ENCODE peak calls at places on chromosomes 5 and 9, in four cellular contexts. One of them, this sample, is unnamed.

GRCh38 chr9:25678846-25679360 is 659 bp upstream of the TUSC1 start:
- DNase-seq in mesendoderm: no peak
- DNase-seq in neuronal stem cell: no peak
- DNase-seq in IMR-90: peak; percentile 16
- DNase-seq in this sample: no peak

GRCh38 chr5:90613450-90613849 is 54.9 kb downstream of the ADGRV1 start:
- DNase-seq in mesendoderm: no peak
- DNase-seq in IMR-90: no peak
- DNase-seq in neuronal stem cell: no peak
- DNase-seq in this sample: no peak

GRCh38 chr5:57219386-57219785 is 45.5 kb downstream of the GPBP1 start:
- DNase-seq in mesendoderm: no peak
- DNase-seq in IMR-90: no peak
- DNase-seq in neuronal stem cell: no peak
- DNase-seq in this sample: no peak

GRCh38 chr5:169384661-169385060 is 83.7 kb upstream of the SLIT3 start:
- DNase-seq in IMR-90: no peak
- DNase-seq in mesendoderm: no peak
- DNase-seq in neuronal stem cell: no peak
- DNase-seq in this sample: no peak

GRCh38 chr5:124919076-124919475 is 172.6 kb upstream of the ZNF608 start:
- DNase-seq in neuronal stem cell: no peak
- DNase-seq in mesendoderm: no peak
- DNase-seq in IMR-90: no peak
- DNase-seq in this sample: no peak

GRCh38 chr9:109143881-109144562 is 23.0 kb downstream of the FRRS1L start:
- DNase-seq in IMR-90: peak; percentile 13
- DNase-seq in mesendoderm: peak; percentile 71
- DNase-seq in neuronal stem cell: no peak
- DNase-seq in this sample: peak; percentile 48

GRCh38 chr5:125424851-125425250 is 678.4 kb upstream of the ZNF608 start:
- DNase-seq in IMR-90: no peak
- DNase-seq in neuronal stem cell: no peak
- DNase-seq in mesendoderm: peak; percentile 19
- DNase-seq in this sample: no peak

GRCh38 chr9:74035786-74036185 is 461.3 kb upstream of the RORB start:
- DNase-seq in neuronal stem cell: no peak
- DNase-seq in mesendoderm: no peak
- DNase-seq in IMR-90: no peak
- DNase-seq in this sample: no peak

GRCh38 chr9:35911690-35912089 is 2.4 kb downstream of the SPAAR start:
- DNase-seq in IMR-90: no peak
- DNase-seq in mesendoderm: no peak
- DNase-seq in neuronal stem cell: no peak
- DNase-seq in this sample: no peak

GRCh38 chr9:90921104-90921503 is 119.5 kb downstream of the SYK start:
- DNase-seq in IMR-90: no peak
- DNase-seq in neuronal stem cell: no peak
- DNase-seq in mesendoderm: no peak
- DNase-seq in this sample: no peak

GRCh38 chr5:159913048-159913447 is 3.2 kb upstream of the ADRA1B start:
- DNase-seq in neuronal stem cell: no peak
- DNase-seq in mesendoderm: no peak
- DNase-seq in IMR-90: peak; percentile 76
- DNase-seq in this sample: no peak

GRCh38 chr5:79547982-79548381 is 34.0 kb upstream of the HOMER1 start:
- DNase-seq in neuronal stem cell: no peak
- DNase-seq in mesendoderm: no peak
- DNase-seq in IMR-90: no peak
- DNase-seq in this sample: no peak

GRCh38 chr5:171419663-171420428 is 399 bp downstream of the FGF18 start:
- DNase-seq in IMR-90: peak; percentile 29
- DNase-seq in neuronal stem cell: peak; percentile 43
- DNase-seq in mesendoderm: peak; percentile 46
- DNase-seq in this sample: peak; percentile 54

GRCh38 chr5:127316013-127316412 is 25.4 kb downstream of the MEGF10 start:
- DNase-seq in IMR-90: no peak
- DNase-seq in mesendoderm: no peak
- DNase-seq in neuronal stem cell: no peak
- DNase-seq in this sample: no peak

GRCh38 chr5:93929146-93929545 is 187.7 kb upstream of the POU5F2 start:
- DNase-seq in neuronal stem cell: no peak
- DNase-seq in IMR-90: peak; percentile 62
- DNase-seq in mesendoderm: no peak
- DNase-seq in this sample: no peak

GRCh38 chr5:134466241-134467069 is 54.8 kb upstream of the CDKN2AIPNL start:
- DNase-seq in neuronal stem cell: peak; percentile 41
- DNase-seq in IMR-90: peak; percentile 55
- DNase-seq in mesendoderm: peak; percentile 97
- DNase-seq in this sample: peak; percentile 96

GRCh38 chr9:103183569-103184191 is 188.5 kb downstream of the CYLC2 start:
- DNase-seq in mesendoderm: no peak
- DNase-seq in neuronal stem cell: no peak
- DNase-seq in IMR-90: no peak
- DNase-seq in this sample: peak; percentile 26

GRCh38 chr9:86549434-86549833 is 195.2 kb upstream of the TUT7 start:
- DNase-seq in mesendoderm: no peak
- DNase-seq in neuronal stem cell: no peak
- DNase-seq in IMR-90: peak; percentile 99
- DNase-seq in this sample: no peak

GRCh38 chr9:29830815-29831214 is 2257.5 kb upstream of the C9orf72 start:
- DNase-seq in mesendoderm: peak; percentile 81
- DNase-seq in IMR-90: no peak
- DNase-seq in neuronal stem cell: peak; percentile 38
- DNase-seq in this sample: peak; percentile 54

GRCh38 chr5:11143456-11144267 is 382.6 kb upstream of the DAP start:
- DNase-seq in IMR-90: no peak
- DNase-seq in mesendoderm: no peak
- DNase-seq in neuronal stem cell: no peak
- DNase-seq in this sample: no peak

GRCh38 chr5:57209316-57210040 is 35.6 kb downstream of the GPBP1 start:
- DNase-seq in neuronal stem cell: no peak
- DNase-seq in mesendoderm: peak; percentile 26
- DNase-seq in IMR-90: peak; percentile 28
- DNase-seq in this sample: no peak

GRCh38 chr9:134458111-134458845 is 132.0 kb downstream of the RXRA start:
- DNase-seq in IMR-90: peak; percentile 55
- DNase-seq in mesendoderm: no peak
- DNase-seq in neuronal stem cell: no peak
- DNase-seq in this sample: no peak

GRCh38 chr5:127206320-127207113 is 84.1 kb upstream of the MEGF10 start:
- DNase-seq in mesendoderm: peak; percentile 12
- DNase-seq in neuronal stem cell: no peak
- DNase-seq in IMR-90: peak; percentile 77
- DNase-seq in this sample: no peak

GRCh38 chr5:135916638-135917263 is 21.1 kb upstream of the IL9 start:
- DNase-seq in neuronal stem cell: no peak
- DNase-seq in IMR-90: no peak
- DNase-seq in mesendoderm: no peak
- DNase-seq in this sample: no peak

GRCh38 chr9:70042461-70043215 is 1.0 kb upstream of the MAMDC2 start:
- DNase-seq in mesendoderm: no peak
- DNase-seq in IMR-90: no peak
- DNase-seq in neuronal stem cell: no peak
- DNase-seq in this sample: no peak

GRCh38 chr9:70044450-70045307 is 1.0 kb downstream of the MAMDC2 start:
- DNase-seq in IMR-90: peak; percentile 63
- DNase-seq in mesendoderm: peak; percentile 73
- DNase-seq in neuronal stem cell: peak; percentile 46
- DNase-seq in this sample: peak; percentile 72

GRCh38 chr9:70043689-70044449 is at the start of gene MAMDC2:
- DNase-seq in IMR-90: peak; percentile 51
- DNase-seq in neuronal stem cell: peak; percentile 62
- DNase-seq in mesendoderm: peak; percentile 73
- DNase-seq in this sample: peak; percentile 76

GRCh38 chr9:70045452-70045851 is 1.8 kb downstream of the MAMDC2 start:
- DNase-seq in IMR-90: no peak
- DNase-seq in neuronal stem cell: no peak
- DNase-seq in mesendoderm: no peak
- DNase-seq in this sample: no peak

GRCh38 chr9:70043285-70043684 is 363 bp upstream of the MAMDC2 start:
- DNase-seq in mesendoderm: peak; percentile 75
- DNase-seq in IMR-90: no peak
- DNase-seq in neuronal stem cell: peak; percentile 79
- DNase-seq in this sample: peak; percentile 60
- H2BK5ac ChIP-seq in mesendoderm: no peak overlapping the region
- H2BK5ac ChIP-seq in IMR-90: no peak overlapping the region
- H2BK5ac ChIP-seq in neuronal stem cell: peak overlapping the region; percentile 95
- H2BK5ac ChIP-seq in this sample: no peak overlapping the region

GRCh38 chr9:127520941-127521918 is 69.9 kb downstream of the LRSAM1 start:
- DNase-seq in IMR-90: peak; percentile 83
- DNase-seq in neuronal stem cell: no peak
- DNase-seq in mesendoderm: peak; percentile 85
- DNase-seq in this sample: peak; percentile 75
- H2BK5ac ChIP-seq in IMR-90: peak overlapping the region; percentile 99
- H2BK5ac ChIP-seq in neuronal stem cell: no peak overlapping the region
- H2BK5ac ChIP-seq in mesendoderm: peak overlapping the region; percentile 1
- H2BK5ac ChIP-seq in this sample: no peak overlapping the region

DNA sequence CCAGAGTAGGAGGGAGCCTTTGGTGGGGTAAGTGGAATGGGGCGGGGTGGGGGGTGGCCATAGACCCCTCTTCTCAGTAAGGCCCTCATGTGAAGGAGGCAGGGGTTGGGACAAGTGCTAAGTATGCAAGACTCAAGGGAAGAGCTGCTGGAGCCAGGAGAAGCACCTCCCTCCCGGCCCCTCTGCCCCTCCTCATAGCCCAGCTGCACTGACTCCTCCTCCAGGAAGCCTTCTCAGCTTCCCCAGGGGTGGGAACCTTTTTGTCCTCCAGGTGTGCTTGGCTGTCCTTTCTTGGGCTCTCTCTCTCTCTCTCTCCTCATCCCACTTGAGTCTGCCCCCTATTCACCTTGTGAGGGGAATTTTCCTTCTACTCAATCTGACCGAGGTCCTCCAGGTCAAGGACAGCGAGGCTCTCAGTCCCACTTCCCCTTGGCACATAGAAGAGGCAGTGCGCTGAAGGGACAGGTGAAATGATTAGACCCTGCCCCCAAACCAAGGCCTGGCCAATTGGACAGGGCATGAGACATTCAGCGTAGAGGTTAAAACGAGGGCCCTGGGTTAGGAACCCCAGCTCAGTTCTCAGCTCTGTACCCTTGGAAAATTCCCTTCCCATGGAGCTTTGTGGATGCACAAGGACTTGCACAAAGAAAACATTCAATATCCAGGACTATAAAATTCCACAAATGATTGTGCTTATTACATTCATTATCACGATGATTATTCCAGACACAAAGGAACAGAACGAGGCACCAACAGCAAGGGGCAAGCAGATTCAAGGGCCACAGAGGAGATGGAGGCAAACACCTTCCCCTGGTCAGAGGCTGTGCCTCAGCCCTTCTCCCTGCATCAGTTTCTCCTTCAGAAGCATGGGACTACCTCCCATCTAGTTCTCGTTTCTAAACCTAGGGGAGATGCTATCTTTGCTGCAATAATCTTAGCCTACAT is 45.6 kb upstream of the IL17B start:
- DNase-seq in IMR-90: no peak
- DNase-seq in mesendoderm: peak; percentile 83
- DNase-seq in neuronal stem cell: no peak
- DNase-seq in this sample: peak; percentile 92
- H2BK5ac ChIP-seq in IMR-90: peak overlapping the region; percentile 88
- H2BK5ac ChIP-seq in mesendoderm: no peak overlapping the region
- H2BK5ac ChIP-seq in neuronal stem cell: no peak overlapping the region
- H2BK5ac ChIP-seq in this sample: no peak overlapping the region

GRCh38 chr9:131107760-131108159 is 11.4 kb downstream of the AIF1L start:
- DNase-seq in mesendoderm: no peak
- DNase-seq in neuronal stem cell: no peak
- DNase-seq in IMR-90: no peak
- DNase-seq in this sample: no peak

GRCh38 chr9:131111854-131112311 is 13.5 kb upstream of the NUP214 start:
- DNase-seq in neuronal stem cell: peak; percentile 83
- DNase-seq in IMR-90: no peak
- DNase-seq in mesendoderm: peak; percentile 42
- DNase-seq in this sample: no peak

GRCh38 chr9:131112374-131113159 is 12.8 kb upstream of the NUP214 start:
- DNase-seq in IMR-90: no peak
- DNase-seq in neuronal stem cell: no peak
- DNase-seq in mesendoderm: no peak
- DNase-seq in this sample: no peak

GRCh38 chr9:131113655-131114563 is 11.5 kb upstream of the NUP214 start:
- DNase-seq in IMR-90: no peak
- DNase-seq in mesendoderm: no peak
- DNase-seq in neuronal stem cell: no peak
- DNase-seq in this sample: no peak

DNA sequence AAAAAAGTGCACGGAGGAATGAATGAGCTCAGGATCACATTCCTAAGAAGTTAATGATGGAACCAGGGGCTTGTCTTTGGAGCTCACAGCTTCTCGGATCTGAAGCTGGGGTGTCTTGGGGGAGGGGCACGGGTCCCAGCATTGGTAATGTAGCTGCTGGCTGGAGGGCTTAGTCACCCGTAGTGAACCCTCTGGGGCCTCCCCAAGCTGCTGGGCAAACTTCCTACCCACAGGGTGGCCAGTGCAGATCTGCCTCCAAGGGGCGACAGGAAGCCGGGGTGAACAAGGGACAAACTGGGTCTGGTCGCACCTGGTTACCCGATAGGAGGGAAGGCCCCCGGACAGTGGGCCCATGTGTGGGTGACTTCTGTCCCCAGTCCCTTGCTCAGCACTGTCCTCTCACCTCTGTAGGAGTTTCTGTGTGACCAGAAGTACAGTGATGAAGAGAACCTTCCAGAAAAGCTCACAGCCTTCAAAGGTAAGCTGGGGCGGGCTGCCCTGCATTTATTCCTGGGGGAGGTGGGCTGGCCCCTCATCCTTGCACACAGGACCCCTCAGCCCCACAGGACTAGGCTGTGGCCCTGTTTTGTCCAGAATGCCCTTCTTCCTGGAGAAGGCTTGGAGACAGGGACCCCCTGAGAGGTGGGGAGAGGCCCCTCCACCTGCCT is 14.1 kb upstream of the NUP214 start:
- DNase-seq in neuronal stem cell: no peak
- DNase-seq in IMR-90: no peak
- DNase-seq in mesendoderm: peak; percentile 54
- DNase-seq in this sample: no peak
- H2BK5ac ChIP-seq in neuronal stem cell: peak overlapping the region; percentile 99
- H2BK5ac ChIP-seq in IMR-90: no peak overlapping the region
- H2BK5ac ChIP-seq in mesendoderm: no peak overlapping the region
- H2BK5ac ChIP-seq in this sample: no peak overlapping the region

This sample was measured in H9.